ENCODE peak calls at places on chromosomes 12 and 14, in eight cellular contexts. S, I, B, R, J, Y, A and W are unnamed samples.

GRCh38 chr12:47855502-47855901 is 35.8 kb upstream of the HDAC7 start:
- DNase-seq in S (no peak), I (no peak), B (peak; percentile 35), R (no peak), J (no peak), Y (no peak), A (no peak), W (no peak)

GRCh38 chr14:82837611-82838140 is 1304.0 kb upstream of the SEL1L start:
- DNase-seq in S (no peak), I (no peak), B (no peak), R (no peak), J (no peak), Y (no peak), A (no peak), W (no peak)

GRCh38 chr12:104662908-104663307 is 206.2 kb downstream of the CHST11 start:
- DNase-seq in S (no peak), I (no peak), B (no peak), R (no peak), J (no peak), Y (no peak), A (no peak), W (no peak)

GRCh38 chr14:104723651-104724406 is at the start of gene ADSS1:
- DNase-seq in S (peak; percentile 47), I (peak; percentile 96), B (peak; percentile 78), R (peak; percentile 33), J (no peak), Y (peak; percentile 70), A (no peak), W (peak; percentile 54)

GRCh38 chr12:68667896-68668295 is 18.9 kb upstream of the NUP107 start:
- DNase-seq in S (no peak), I (no peak), B (peak; percentile 39), R (no peak), J (no peak), Y (no peak), A (no peak), W (peak; percentile 50)

GRCh38 chr14:103349982-103350381 is 15.9 kb downstream of the EIF5 start:
- DNase-seq in S (no peak), I (no peak), B (no peak), R (no peak), J (no peak), Y (no peak), A (no peak), W (no peak)

GRCh38 chr12:118377891-118378470 is 1.6 kb downstream of the SUDS3 start:
- DNase-seq in S (peak; percentile 72), I (peak; percentile 32), B (peak; percentile 48), R (peak; percentile 84), J (no peak), Y (peak; percentile 75), A (no peak), W (peak; percentile 68)

GRCh38 chr14:68926236-68926635 is 52.9 kb downstream of the ACTN1 start:
- DNase-seq in S (no peak), I (no peak), B (peak; percentile 43), R (no peak), J (no peak), Y (no peak), A (no peak), W (peak; percentile 23)